ENCODE peak calls at places on chromosomes 3 and 15, in four cellular contexts. V is endodermal cell, A is hepatocyte, E is spleen. L is an unnamed sample.

GRCh38 chr3:172666181-172666872 is 44.5 kb downstream of the NCEH1 start:
- DNase-seq in V (peak; percentile 47), A (no peak), E (no peak), L (no peak)

GRCh38 chr15:63973212-63974009 is 72.9 kb downstream of the DAPK2 start:
- DNase-seq in V (peak; percentile 21), A (no peak), E (peak; percentile 18), L (peak; percentile 64)

GRCh38 chr3:128083980-128084674 is 31.9 kb downstream of the SEC61A1 start:
- DNase-seq in V (no peak), A (no peak), E (no peak), L (no peak)

GRCh38 chr15:60301024-60301423 is 96.8 kb downstream of the ANXA2 start:
- DNase-seq in V (no peak), A (no peak), E (no peak), L (no peak)

GRCh38 chr3:157374931-157375330 is 61.7 kb upstream of the PTX3 start:
- DNase-seq in V (no peak), A (no peak), E (no peak), L (no peak)

GRCh38 chr3:112785321-112786001 is 61.2 kb downstream of the CD200R1L start:
- DNase-seq in V (no peak), A (no peak), E (no peak), L (no peak)

GRCh38 chr15:68823561-68823960 is 2.9 kb upstream of the ANP32A start:
- DNase-seq in V (no peak), A (no peak), E (no peak), L (no peak)

GRCh38 chr3:94225176-94225742 is 162.4 kb downstream of the NSUN3 start:
- DNase-seq in V (no peak), A (no peak), E (no peak), L (no peak)

GRCh38 chr15:42137461-42138261 is 18.8 kb downstream of the PLA2G4F start:
- DNase-seq in V (peak; percentile 62), A (peak; percentile 69), E (peak; percentile 40), L (no peak)

GRCh38 chr3:15875016-15875689 is 77.4 kb upstream of the ANKRD28 start:
- DNase-seq in V (no peak), A (peak; percentile 9), E (no peak), L (no peak)

GRCh38 chr3:102354818-102355515 is 79.8 kb upstream of the ZPLD1 start:
- DNase-seq in V (no peak), A (peak; percentile 66), E (no peak), L (no peak)

GRCh38 chr3:109642042-109642441 is 304.7 kb upstream of the DPPA4 start:
- DNase-seq in V (no peak), A (no peak), E (no peak), L (no peak)

GRCh38 chr15:28106294-28107110 is 7.4 kb upstream of the OCA2 start:
- DNase-seq in V (peak; percentile 65), A (peak; percentile 38), E (peak; percentile 81), L (no peak)

GRCh38 chr3:111284485-111285187 is 213.0 kb downstream of the NECTIN3 start:
- DNase-seq in V (no peak), A (no peak), E (no peak), L (no peak)

GRCh38 chr3:117726776-117727175 is 1017.2 kb downstream of the TUSC7 start:
- DNase-seq in V (no peak), A (no peak), E (no peak), L (no peak)

GRCh38 chr15:87142096-87142495 is 1062.4 kb downstream of the AGBL1 start:
- DNase-seq in V (no peak), A (no peak), E (no peak), L (no peak)

GRCh38 chr3:34268032-34268760 is 469.8 kb downstream of the PDCD6IP start:
- DNase-seq in V (no peak), A (peak; percentile 26), E (no peak), L (no peak)

GRCh38 chr15:38699633-38700230 is 135.1 kb upstream of the RASGRP1 start:
- DNase-seq in V (peak; percentile 87), A (peak; percentile 79), E (no peak), L (no peak)

L was measured in SK-N-MC.